ENCODE peak calls at places on chromosomes 13 and 19, in four cellular contexts. One of them, this sample, is unnamed.

GRCh38 chr13:20803180-20803965 is 29.6 kb upstream of the EEF1AKMT1 start:
- DNase-seq in A549: no peak
- DNase-seq in K562: peak
- DNase-seq in GM12878: no peak
- DNase-seq in this sample: no peak

GRCh38 chr13:37526710-37527446 is 71.7 kb downstream of the POSTN start:
- DNase-seq in A549: no peak
- DNase-seq in K562: no peak
- DNase-seq in GM12878: no peak
- DNase-seq in this sample: no peak

GRCh38 chr19:42076375-42076944 is 494 bp downstream of the ZNF574 start:
- DNase-seq in A549: peak
- DNase-seq in K562: no peak
- DNase-seq in GM12878: no peak
- DNase-seq in this sample: no peak

GRCh38 chr19:47351545-47351944 is 2.4 kb downstream of the DHX34 start:
- DNase-seq in A549: peak
- DNase-seq in K562: peak
- DNase-seq in GM12878: no peak
- DNase-seq in this sample: peak

GRCh38 chr19:38011426-38011825 is 104.4 kb downstream of the SIPA1L3 start:
- DNase-seq in A549: no peak
- DNase-seq in K562: no peak
- DNase-seq in GM12878: no peak
- DNase-seq in this sample: no peak

GRCh38 chr13:97012251-97013048 is 18.2 kb upstream of the OXGR1 start:
- DNase-seq in A549: no peak
- DNase-seq in K562: no peak
- DNase-seq in GM12878: no peak
- DNase-seq in this sample: no peak

GRCh38 chr13:110423689-110424302 is 116.7 kb downstream of the COL4A2 start:
- DNase-seq in A549: no peak
- DNase-seq in K562: no peak
- DNase-seq in GM12878: no peak
- DNase-seq in this sample: no peak

GRCh38 chr13:30743319-30744055 is 8.1 kb downstream of the ALOX5AP start:
- DNase-seq in A549: peak
- DNase-seq in K562: no peak
- DNase-seq in GM12878: no peak
- DNase-seq in this sample: peak

GRCh38 chr19:7917292-7918061 is 2.7 kb upstream of the SNAPC2 start:
- DNase-seq in A549: peak
- DNase-seq in K562: no peak
- DNase-seq in GM12878: no peak
- DNase-seq in this sample: no peak

GRCh38 chr19:38743394-38744297 is 628 bp downstream of the CAPN12 start:
- DNase-seq in A549: no peak
- DNase-seq in K562: peak
- DNase-seq in GM12878: no peak
- DNase-seq in this sample: no peak

GRCh38 chr19:46387713-46388130 is 25.6 kb downstream of the CCDC8 start:
- DNase-seq in A549: no peak
- DNase-seq in K562: no peak
- DNase-seq in GM12878: no peak
- DNase-seq in this sample: no peak

GRCh38 chr13:24212674-24213073 is 52.2 kb downstream of the SPATA13 start:
- DNase-seq in A549: no peak
- DNase-seq in K562: no peak
- DNase-seq in GM12878: no peak
- DNase-seq in this sample: peak

GRCh38 chr13:30158774-30159445 is 148.4 kb downstream of the KATNAL1 start:
- DNase-seq in A549: no peak
- DNase-seq in K562: no peak
- DNase-seq in GM12878: no peak
- DNase-seq in this sample: no peak

GRCh38 chr13:112880221-112880641 is 88.8 kb upstream of the MCF2L start:
- DNase-seq in A549: no peak
- DNase-seq in K562: no peak
- DNase-seq in GM12878: no peak
- DNase-seq in this sample: no peak

GRCh38 chr13:44257806-44258205 is 115.8 kb upstream of the SERP2 start:
- DNase-seq in A549: no peak
- DNase-seq in K562: no peak
- DNase-seq in GM12878: no peak
- DNase-seq in this sample: no peak

GRCh38 chr13:77460195-77460594 is 75.3 kb upstream of the SCEL start:
- DNase-seq in A549: no peak
- DNase-seq in K562: no peak
- DNase-seq in GM12878: peak
- DNase-seq in this sample: no peak

GRCh38 chr19:15810335-15810734 is 5.1 kb downstream of the OR10H1 start:
- DNase-seq in A549: no peak
- DNase-seq in K562: peak
- DNase-seq in GM12878: no peak
- DNase-seq in this sample: peak

GRCh38 chr13:23289917-23290357 is 109.2 kb downstream of the SGCG start:
- DNase-seq in A549: no peak
- DNase-seq in K562: no peak
- DNase-seq in GM12878: no peak
- DNase-seq in this sample: no peak

GRCh38 chr13:30745917-30746686 is 10.8 kb downstream of the ALOX5AP start:
- DNase-seq in A549: no peak
- DNase-seq in K562: no peak
- DNase-seq in GM12878: no peak
- DNase-seq in this sample: peak

GRCh38 chr19:41801682-41802317 is 5.4 kb downstream of the CEACAM3 start:
- DNase-seq in A549: no peak
- DNase-seq in K562: no peak
- DNase-seq in GM12878: no peak
- DNase-seq in this sample: no peak

GRCh38 chr19:47729799-47730520 is 15.4 kb upstream of the NOP53 start:
- DNase-seq in A549: peak
- DNase-seq in K562: peak
- DNase-seq in GM12878: no peak
- DNase-seq in this sample: peak

GRCh38 chr13:20669162-20669561 is 34.3 kb upstream of the IL17D start:
- DNase-seq in A549: no peak
- DNase-seq in K562: no peak
- DNase-seq in GM12878: peak
- DNase-seq in this sample: no peak

GRCh38 chr19:51127755-51128154 is 3.0 kb downstream of the SIGLEC9 start:
- DNase-seq in A549: no peak
- DNase-seq in K562: peak
- DNase-seq in GM12878: no peak
- DNase-seq in this sample: no peak

GRCh38 chr19:38316477-38317067 is 825 bp upstream of the YIF1B start:
- DNase-seq in A549: no peak
- DNase-seq in K562: no peak
- DNase-seq in GM12878: no peak
- DNase-seq in this sample: no peak

DNA sequence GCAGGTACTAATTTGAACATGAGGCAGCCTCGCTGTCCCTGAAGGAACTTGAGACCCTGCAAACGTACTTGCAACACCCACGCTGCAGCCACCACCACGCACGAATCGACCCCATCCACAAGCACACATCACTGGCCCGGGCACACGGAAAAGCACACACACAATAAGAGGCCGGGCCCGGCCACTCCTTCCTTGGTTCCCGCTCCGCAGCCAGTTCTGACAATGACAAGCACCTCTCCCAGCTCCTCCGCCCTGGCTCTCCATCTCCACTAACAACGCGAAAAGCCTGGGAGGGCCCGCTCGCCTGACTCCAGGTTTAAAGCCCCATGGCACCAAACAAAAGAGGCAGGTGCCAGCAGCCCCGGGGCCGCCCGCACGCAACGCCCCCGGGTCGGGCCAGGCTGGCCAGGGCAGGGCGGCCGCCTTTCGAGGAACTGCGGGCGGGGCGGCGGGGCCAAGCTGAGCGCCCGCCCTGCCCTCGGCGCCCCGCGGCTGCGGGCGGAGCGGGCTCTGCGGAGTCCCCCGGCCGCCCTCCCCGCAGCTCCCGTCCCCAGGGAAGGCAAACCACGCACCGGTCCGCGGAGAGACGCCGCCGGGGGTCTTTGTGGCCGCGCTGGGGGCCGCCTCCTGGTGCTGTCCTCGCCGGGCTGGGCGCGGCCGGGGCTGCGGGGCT is 504 bp downstream of the DCLK1 start:
- DNase-seq in A549: no peak
- DNase-seq in K562: no peak
- DNase-seq in GM12878: no peak
- DNase-seq in this sample: no peak
- TF ChIP-seq CHD4 in A549: no peak
- TF ChIP-seq CHD4 in K562: no peak
- TF ChIP-seq CHD4 in GM12878: no peak
- TF ChIP-seq CHD4 in this sample: no peak

DNA sequence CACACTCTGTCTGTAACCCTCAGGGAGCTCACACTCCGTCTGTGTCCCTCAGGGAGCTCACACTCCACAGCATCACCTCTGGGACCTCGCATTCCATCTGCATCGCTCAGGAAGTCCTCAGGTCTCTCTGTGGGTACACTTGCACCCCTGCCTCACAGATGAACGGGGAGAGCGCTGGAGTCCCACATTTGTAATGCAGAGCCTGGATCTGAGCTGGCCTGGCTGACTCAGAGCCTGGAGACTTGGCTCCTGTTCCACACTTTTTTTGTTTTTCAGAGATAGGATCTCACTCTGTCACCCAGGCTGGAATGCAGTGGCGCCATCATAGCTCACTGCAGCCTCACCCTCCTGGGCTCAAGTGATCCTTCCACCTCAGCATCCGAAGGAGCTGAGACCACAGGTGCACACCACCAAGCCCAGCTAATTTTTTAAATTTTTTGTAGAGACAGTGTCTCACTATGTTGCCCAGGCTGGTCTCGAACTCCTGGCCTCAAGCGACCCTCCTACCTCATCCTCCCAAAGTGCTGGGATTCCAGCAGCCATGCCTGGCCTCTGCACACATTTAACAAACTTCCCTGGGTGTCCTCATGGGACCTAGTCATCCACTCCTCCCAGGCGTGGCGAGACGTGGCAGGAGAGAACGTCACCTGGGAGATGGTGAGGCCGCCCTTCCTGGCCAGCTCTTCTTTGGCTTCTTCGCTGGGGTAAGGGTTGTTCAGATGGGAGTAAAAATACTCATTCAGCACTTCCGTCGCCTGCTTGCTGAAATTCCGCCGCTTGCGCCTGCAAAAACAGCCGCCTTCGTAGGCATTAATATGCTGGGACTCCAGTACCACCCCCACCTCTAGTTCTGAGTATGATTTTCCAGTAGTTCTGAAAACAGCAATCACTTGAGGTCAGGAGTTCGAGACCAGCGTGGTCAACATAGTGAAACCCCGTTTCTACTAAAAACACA is 31.0 kb downstream of the CILP2 start:
- DNase-seq in A549: no peak
- DNase-seq in K562: no peak
- DNase-seq in GM12878: no peak
- DNase-seq in this sample: no peak
- TF ChIP-seq USF2 in A549: no peak
- TF ChIP-seq USF2 in K562: no peak
- TF ChIP-seq USF2 in GM12878: no peak
- TF ChIP-seq USF2 in this sample: no peak

DNA sequence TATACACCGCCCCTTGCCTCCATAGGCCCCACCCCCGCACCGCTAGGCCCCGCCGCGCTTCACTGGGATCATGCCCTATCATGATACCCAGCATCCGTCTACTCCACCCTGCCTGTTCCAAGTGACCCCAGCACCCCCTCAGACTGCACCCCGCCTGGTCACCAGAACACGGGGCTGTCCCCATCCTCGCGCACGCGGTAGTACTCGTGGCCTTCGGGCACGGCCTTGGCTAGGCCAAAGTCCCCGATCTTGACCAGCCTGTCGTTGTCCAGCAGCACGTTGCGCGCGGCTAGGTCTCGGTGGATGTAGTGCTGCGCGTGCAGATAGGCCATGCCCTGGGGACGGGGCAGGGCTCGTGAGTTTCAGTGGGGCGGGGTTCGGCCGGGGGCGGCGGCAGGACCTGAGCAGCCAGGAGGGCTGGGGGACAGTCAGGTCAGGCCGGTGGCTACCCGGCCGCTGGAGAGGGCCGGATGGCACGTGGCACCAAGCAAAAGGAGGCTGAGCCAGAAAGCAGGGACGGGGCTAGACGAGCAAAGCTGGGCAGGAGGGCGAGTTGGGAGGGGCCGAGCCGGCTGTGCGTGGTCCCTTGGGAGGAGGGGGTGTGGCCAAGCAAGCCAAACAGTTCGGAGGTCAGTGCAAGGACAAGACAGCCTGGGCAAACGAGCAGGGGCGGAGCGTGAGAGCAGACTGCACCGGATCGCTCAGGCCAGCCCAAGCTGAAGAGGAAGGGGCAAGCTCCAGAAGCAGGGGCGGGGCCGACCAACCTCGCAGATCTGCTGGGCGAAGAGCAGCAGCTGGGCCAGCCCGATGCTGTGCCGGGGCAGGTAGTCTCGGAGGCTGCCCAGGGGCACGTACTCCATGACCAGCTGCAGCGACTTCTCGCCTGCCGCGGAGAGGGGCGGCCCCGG is 13.6 kb upstream of the ICAM3 start:
- DNase-seq in A549: no peak
- DNase-seq in K562: peak
- DNase-seq in GM12878: no peak
- DNase-seq in this sample: no peak
- TF ChIP-seq CHD4 in A549: no peak
- TF ChIP-seq CHD4 in K562: no peak
- TF ChIP-seq CHD4 in GM12878: no peak
- TF ChIP-seq CHD4 in this sample: no peak

GRCh38 chr13:32214073-32214472 is 101.1 kb downstream of the ZAR1L start:
- DNase-seq in A549: no peak
- DNase-seq in K562: no peak
- DNase-seq in GM12878: no peak
- DNase-seq in this sample: no peak
- TF ChIP-seq USF2 in A549: no peak
- TF ChIP-seq USF2 in K562: no peak
- TF ChIP-seq USF2 in GM12878: no peak
- TF ChIP-seq USF2 in this sample: no peak

GRCh38 chr19:2613507-2614295 is 88.8 kb downstream of the GNG7 start:
- DNase-seq in A549: no peak
- DNase-seq in K562: peak
- DNase-seq in GM12878: no peak
- DNase-seq in this sample: no peak
- TF ChIP-seq CHD4 in A549: no peak
- TF ChIP-seq CHD4 in K562: no peak
- TF ChIP-seq CHD4 in GM12878: no peak
- TF ChIP-seq CHD4 in this sample: no peak

GRCh38 chr19:29694166-29694565 is 20.9 kb downstream of the C19orf12 start:
- DNase-seq in A549: no peak
- DNase-seq in K562: no peak
- DNase-seq in GM12878: no peak
- DNase-seq in this sample: no peak
- TF ChIP-seq USF2 in A549: no peak
- TF ChIP-seq USF2 in K562: no peak
- TF ChIP-seq USF2 in GM12878: no peak
- TF ChIP-seq USF2 in this sample: no peak